ENCODE peak calls at places on chromosomes 1 and 21, in four cellular contexts. One of them, this sample, is unnamed. For H4K20me1, the result is how much of the 10 kb centered on the place peaks cover.

GRCh38 chr1:48784301-48784700 is 7.6 kb upstream of the BEND5 start:
- DNase-seq in mammary epithelial cell: peak
- DNase-seq in neural progenitor cell: no peak
- DNase-seq in fibroblast of lung: no peak
- DNase-seq in this sample: no peak

GRCh38 chr1:51839094-51839493 is 39.4 kb downstream of the NRDC start:
- DNase-seq in neural progenitor cell: no peak
- DNase-seq in mammary epithelial cell: peak
- DNase-seq in fibroblast of lung: no peak
- DNase-seq in this sample: no peak

GRCh38 chr1:215507119-215507518 is 60.0 kb upstream of the KCTD3 start:
- DNase-seq in neural progenitor cell: no peak
- DNase-seq in mammary epithelial cell: no peak
- DNase-seq in fibroblast of lung: no peak
- DNase-seq in this sample: no peak

GRCh38 chr1:16184557-16185303 is 27.7 kb downstream of the ARHGEF19 start:
- DNase-seq in neural progenitor cell: no peak
- DNase-seq in mammary epithelial cell: peak
- DNase-seq in fibroblast of lung: no peak
- DNase-seq in this sample: peak

GRCh38 chr1:98110674-98111073 is 189.8 kb upstream of the DPYD start:
- DNase-seq in neural progenitor cell: no peak
- DNase-seq in fibroblast of lung: peak
- DNase-seq in mammary epithelial cell: peak
- DNase-seq in this sample: no peak

GRCh38 chr1:183840140-183840539 is 35.2 kb downstream of the RGL1 start:
- DNase-seq in neural progenitor cell: no peak
- DNase-seq in mammary epithelial cell: peak
- DNase-seq in fibroblast of lung: peak
- DNase-seq in this sample: no peak

GRCh38 chr1:202888204-202888506 is 794 bp downstream of the RABIF start:
- DNase-seq in mammary epithelial cell: no peak
- DNase-seq in neural progenitor cell: no peak
- DNase-seq in fibroblast of lung: peak
- DNase-seq in this sample: no peak

GRCh38 chr21:34092241-34092921 is 19.0 kb downstream of the MRPS6 start:
- DNase-seq in mammary epithelial cell: no peak
- DNase-seq in fibroblast of lung: no peak
- DNase-seq in neural progenitor cell: no peak
- DNase-seq in this sample: no peak

GRCh38 chr1:213162338-213162737 is 111.3 kb downstream of the RPS6KC1 start:
- DNase-seq in fibroblast of lung: peak
- DNase-seq in mammary epithelial cell: no peak
- DNase-seq in neural progenitor cell: no peak
- DNase-seq in this sample: no peak

GRCh38 chr1:85555867-85556577 is 24.5 kb upstream of the CCN1 start:
- DNase-seq in fibroblast of lung: no peak
- DNase-seq in neural progenitor cell: no peak
- DNase-seq in mammary epithelial cell: peak
- DNase-seq in this sample: peak

GRCh38 chr1:82090104-82090503 is 289.4 kb downstream of the ADGRL2 start:
- DNase-seq in mammary epithelial cell: no peak
- DNase-seq in fibroblast of lung: peak
- DNase-seq in neural progenitor cell: no peak
- DNase-seq in this sample: no peak

GRCh38 chr1:178134061-178134460 is 40.2 kb downstream of the RASAL2 start:
- DNase-seq in fibroblast of lung: peak
- DNase-seq in mammary epithelial cell: peak
- DNase-seq in neural progenitor cell: no peak
- DNase-seq in this sample: no peak

GRCh38 chr21:36428789-36429671 is 43.8 kb downstream of the CHAF1B start:
- DNase-seq in fibroblast of lung: peak
- DNase-seq in mammary epithelial cell: no peak
- DNase-seq in neural progenitor cell: no peak
- DNase-seq in this sample: no peak

GRCh38 chr1:116446686-116447085 is 73.6 kb downstream of the ATP1A1 start:
- DNase-seq in mammary epithelial cell: peak
- DNase-seq in neural progenitor cell: no peak
- DNase-seq in fibroblast of lung: no peak
- DNase-seq in this sample: no peak

GRCh38 chr1:117658676-117659075 is 52.8 kb downstream of the TENT5C start:
- DNase-seq in mammary epithelial cell: no peak
- DNase-seq in neural progenitor cell: no peak
- DNase-seq in fibroblast of lung: no peak
- DNase-seq in this sample: no peak

GRCh38 chr1:109365642-109366204 is 32.0 kb downstream of the SORT1 start:
- DNase-seq in mammary epithelial cell: no peak
- DNase-seq in fibroblast of lung: no peak
- DNase-seq in neural progenitor cell: no peak
- DNase-seq in this sample: no peak

GRCh38 chr1:225509770-225510169 is 81.9 kb upstream of the LBR start:
- DNase-seq in fibroblast of lung: no peak
- DNase-seq in mammary epithelial cell: peak
- DNase-seq in neural progenitor cell: no peak
- DNase-seq in this sample: no peak

GRCh38 chr1:180080439-180080838 is 74.2 kb upstream of the QSOX1 start:
- DNase-seq in neural progenitor cell: no peak
- DNase-seq in mammary epithelial cell: peak
- DNase-seq in fibroblast of lung: no peak
- DNase-seq in this sample: no peak

DNA sequence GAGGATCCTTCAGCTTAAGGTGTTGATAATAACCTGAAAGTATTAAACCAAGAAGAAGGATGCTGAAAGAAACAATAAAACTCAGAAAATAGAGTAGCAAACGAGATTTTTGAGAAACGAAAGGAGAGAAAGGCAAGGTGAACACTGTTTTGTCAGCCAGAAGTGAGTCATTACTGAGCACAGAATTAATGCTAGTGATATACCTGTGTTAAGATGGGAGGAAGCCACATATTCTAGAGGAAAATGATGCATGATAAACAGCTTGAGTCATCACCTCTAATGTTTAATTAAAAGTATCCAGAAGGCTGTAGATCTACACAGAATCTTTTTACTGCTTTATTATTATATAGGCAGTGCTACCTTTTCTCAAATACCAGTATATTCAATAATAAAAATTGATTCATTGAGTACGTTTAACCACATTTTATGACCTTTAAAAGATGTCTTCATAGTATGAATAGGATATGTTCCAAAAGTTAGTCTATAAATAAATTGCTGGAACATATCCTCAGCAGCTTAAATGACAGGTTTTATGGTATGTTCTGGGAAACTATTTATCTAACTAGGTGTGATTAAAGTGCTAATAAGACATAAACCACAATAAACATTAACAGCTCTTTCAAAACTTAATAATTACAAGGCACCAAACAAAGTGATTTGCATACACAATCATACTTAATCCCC is 10.3 kb downstream of the SH3GLB1 start:
- DNase-seq in fibroblast of lung: no peak
- DNase-seq in neural progenitor cell: no peak
- DNase-seq in mammary epithelial cell: peak
- DNase-seq in this sample: peak
- H4K20me1 ChIP-seq in fibroblast of lung: under half
- H4K20me1 ChIP-seq in neural progenitor cell: under half
- H4K20me1 ChIP-seq in mammary epithelial cell: under half
- H4K20me1 ChIP-seq in this sample: under half

GRCh38 chr1:224162768-224163167 is 20.3 kb upstream of the DEGS1 start:
- DNase-seq in neural progenitor cell: no peak
- DNase-seq in mammary epithelial cell: no peak
- DNase-seq in fibroblast of lung: no peak
- DNase-seq in this sample: no peak
- TF ChIP-seq EZH2 in neural progenitor cell: no peak
- TF ChIP-seq EZH2 in mammary epithelial cell: no peak
- TF ChIP-seq EZH2 in fibroblast of lung: no peak
- TF ChIP-seq EZH2 in this sample: no peak

GRCh38 chr1:32127780-32128179 is 19.9 kb downstream of the KPNA6 start:
- DNase-seq in fibroblast of lung: no peak
- DNase-seq in mammary epithelial cell: no peak
- DNase-seq in neural progenitor cell: no peak
- DNase-seq in this sample: no peak

GRCh38 chr1:32128479-32128878 is 20.6 kb downstream of the KPNA6 start:
- DNase-seq in fibroblast of lung: no peak
- DNase-seq in mammary epithelial cell: no peak
- DNase-seq in neural progenitor cell: no peak
- DNase-seq in this sample: no peak

GRCh38 chr1:32128971-32129370 is 21.1 kb downstream of the KPNA6 start:
- DNase-seq in fibroblast of lung: no peak
- DNase-seq in mammary epithelial cell: no peak
- DNase-seq in neural progenitor cell: no peak
- DNase-seq in this sample: no peak

GRCh38 chr1:32125313-32125712 is 17.5 kb downstream of the KPNA6 start:
- DNase-seq in mammary epithelial cell: no peak
- DNase-seq in fibroblast of lung: no peak
- DNase-seq in neural progenitor cell: no peak
- DNase-seq in this sample: no peak

DNA sequence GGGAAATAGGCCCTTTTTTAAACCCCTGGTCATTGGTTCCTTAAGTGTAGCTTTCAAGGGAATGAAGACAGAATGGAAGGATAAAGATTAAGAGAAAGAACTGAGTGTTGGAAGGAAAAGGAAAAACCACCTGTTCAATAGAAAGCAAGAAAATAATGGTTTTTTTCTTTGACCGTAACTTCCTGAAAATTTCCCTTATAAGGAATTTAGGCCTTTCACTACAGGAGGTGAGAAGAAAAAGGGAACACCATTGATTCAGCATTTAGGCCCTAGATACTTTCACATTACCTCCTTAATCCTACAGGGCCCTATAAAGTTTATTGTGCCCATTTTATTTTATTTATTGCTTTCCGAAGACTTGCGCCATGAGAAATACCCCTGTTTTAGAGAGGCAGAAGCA is 18.9 kb downstream of the KPNA6 start:
- DNase-seq in neural progenitor cell: no peak
- DNase-seq in fibroblast of lung: no peak
- DNase-seq in mammary epithelial cell: no peak
- DNase-seq in this sample: no peak
- H4K20me1 ChIP-seq in neural progenitor cell: under half
- H4K20me1 ChIP-seq in fibroblast of lung: under half
- H4K20me1 ChIP-seq in mammary epithelial cell: under half
- H4K20me1 ChIP-seq in this sample: under half

GRCh38 chr1:9992910-9993309 is 4.1 kb upstream of the RBP7 start:
- DNase-seq in fibroblast of lung: no peak
- DNase-seq in neural progenitor cell: no peak
- DNase-seq in mammary epithelial cell: no peak
- DNase-seq in this sample: no peak

GRCh38 chr1:9993571-9994075 is 3.4 kb upstream of the RBP7 start:
- DNase-seq in fibroblast of lung: no peak
- DNase-seq in neural progenitor cell: no peak
- DNase-seq in mammary epithelial cell: no peak
- DNase-seq in this sample: no peak

GRCh38 chr1:10001016-10001665 is 4.1 kb downstream of the RBP7 start:
- DNase-seq in fibroblast of lung: no peak
- DNase-seq in mammary epithelial cell: no peak
- DNase-seq in neural progenitor cell: no peak
- DNase-seq in this sample: no peak

GRCh38 chr1:9990944-9991343 is 6.1 kb upstream of the RBP7 start:
- DNase-seq in fibroblast of lung: no peak
- DNase-seq in mammary epithelial cell: no peak
- DNase-seq in neural progenitor cell: no peak
- DNase-seq in this sample: no peak

GRCh38 chr1:9996624-9997582 is at the start of gene RBP7:
- DNase-seq in mammary epithelial cell: no peak
- DNase-seq in fibroblast of lung: no peak
- DNase-seq in neural progenitor cell: peak
- DNase-seq in this sample: no peak
- TF ChIP-seq EZH2 in mammary epithelial cell: peak
- TF ChIP-seq EZH2 in fibroblast of lung: peak
- TF ChIP-seq EZH2 in neural progenitor cell: peak
- TF ChIP-seq EZH2 in this sample: peak

DNA sequence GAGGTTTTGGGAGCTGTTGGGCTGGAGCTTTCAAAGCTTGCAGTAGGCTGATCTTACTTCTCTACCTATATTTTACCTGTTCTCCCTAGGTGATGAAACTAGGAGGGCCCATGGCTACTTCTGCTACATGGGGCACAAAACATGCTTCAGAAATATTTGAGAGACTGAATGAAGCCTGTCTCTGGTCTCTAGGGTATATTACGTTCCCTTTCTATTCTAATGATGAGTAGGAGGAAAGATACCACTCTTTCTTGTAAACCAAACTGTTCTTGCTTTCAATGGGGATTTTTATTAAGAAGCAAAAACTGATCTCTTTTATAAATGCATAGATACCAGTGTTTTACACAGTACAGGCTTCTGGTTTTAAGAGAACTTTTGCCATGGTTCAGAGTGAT is 103.1 kb downstream of the GALNT2 start:
- DNase-seq in fibroblast of lung: no peak
- DNase-seq in neural progenitor cell: no peak
- DNase-seq in mammary epithelial cell: no peak
- DNase-seq in this sample: no peak
- H4K20me1 ChIP-seq in fibroblast of lung: under half
- H4K20me1 ChIP-seq in neural progenitor cell: under half
- H4K20me1 ChIP-seq in mammary epithelial cell: under half
- H4K20me1 ChIP-seq in this sample: under half

GRCh38 chr1:226635456-226635941 is 86.9 kb downstream of the STUM start:
- DNase-seq in fibroblast of lung: no peak
- DNase-seq in mammary epithelial cell: peak
- DNase-seq in neural progenitor cell: no peak
- DNase-seq in this sample: no peak

GRCh38 chr1:226638001-226638601 is 89.5 kb downstream of the STUM start:
- DNase-seq in mammary epithelial cell: no peak
- DNase-seq in neural progenitor cell: no peak
- DNase-seq in fibroblast of lung: no peak
- DNase-seq in this sample: no peak

GRCh38 chr1:226636847-226637096 is 88.2 kb downstream of the STUM start:
- DNase-seq in mammary epithelial cell: no peak
- DNase-seq in fibroblast of lung: no peak
- DNase-seq in neural progenitor cell: no peak
- DNase-seq in this sample: no peak

GRCh38 chr1:226638608-226639007 is 90.0 kb downstream of the STUM start:
- DNase-seq in neural progenitor cell: no peak
- DNase-seq in mammary epithelial cell: no peak
- DNase-seq in fibroblast of lung: no peak
- DNase-seq in this sample: no peak

DNA sequence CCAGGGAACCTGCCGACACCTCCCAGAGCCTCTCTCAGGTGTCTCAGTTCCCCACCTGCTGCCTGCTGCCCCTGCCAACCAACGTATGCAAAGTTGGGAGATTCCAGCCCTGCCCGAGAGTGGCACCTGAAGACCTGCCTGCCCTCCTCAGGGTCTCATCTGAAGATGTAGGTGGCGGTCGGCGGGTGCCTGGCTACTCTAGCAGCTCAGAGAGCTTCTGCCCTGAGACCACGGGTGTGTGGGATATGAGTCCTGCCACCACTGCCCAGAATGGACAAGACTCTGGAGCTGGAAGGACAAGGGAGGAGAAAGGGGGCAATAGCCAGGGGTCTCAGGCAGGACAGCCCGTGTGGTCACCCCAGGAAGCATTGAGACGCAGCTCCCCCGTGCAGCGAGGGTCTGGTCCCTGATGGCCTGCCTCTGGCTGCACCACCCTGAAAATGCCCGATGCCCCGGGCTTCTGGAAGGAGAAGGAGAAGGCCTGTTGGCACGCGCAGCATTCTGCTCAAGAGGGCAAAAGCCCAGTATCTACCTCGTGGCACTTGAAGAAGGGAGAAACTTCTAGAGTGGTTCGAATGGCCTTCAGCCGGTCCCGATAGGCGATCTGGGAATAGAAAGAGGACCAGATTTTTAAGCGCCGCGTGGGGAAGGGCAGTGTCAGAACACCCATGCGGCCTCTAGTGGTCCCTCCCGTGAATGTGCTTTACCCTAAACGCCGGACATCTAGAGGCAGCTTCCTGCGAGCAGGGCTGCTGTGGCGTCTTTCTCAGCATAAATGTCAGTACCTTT is 88.8 kb downstream of the STUM start:
- DNase-seq in fibroblast of lung: peak
- DNase-seq in mammary epithelial cell: no peak
- DNase-seq in neural progenitor cell: peak
- DNase-seq in this sample: no peak
- TF ChIP-seq EZH2 in fibroblast of lung: no peak
- TF ChIP-seq EZH2 in mammary epithelial cell: no peak
- TF ChIP-seq EZH2 in neural progenitor cell: no peak
- TF ChIP-seq EZH2 in this sample: no peak

This sample was measured in keratinocyte.